ENCODE peak calls at places on chromosomes 11 and 22, in seven cellular contexts. One of them, this sample, is unnamed.

GRCh38 chr22:30408388-30409101 is 11.7 kb downstream of the SEC14L2 start:
- DNase-seq in HCT116: no peak
- DNase-seq in K562: no peak
- DNase-seq in fibroblast of lung: peak
- DNase-seq in neural progenitor cell: no peak
- DNase-seq in GM23338: no peak
- DNase-seq in H1: no peak
- DNase-seq in this sample: peak

GRCh38 chr11:65781962-65782815 is 1.4 kb upstream of the AP5B1 start:
- DNase-seq in HCT116: no peak
- DNase-seq in K562: no peak
- DNase-seq in fibroblast of lung: no peak
- DNase-seq in neural progenitor cell: no peak
- DNase-seq in GM23338: no peak
- DNase-seq in H1: no peak
- DNase-seq in this sample: peak

GRCh38 chr11:15327786-15328231 is 213.1 kb downstream of the INSC start:
- DNase-seq in HCT116: peak
- DNase-seq in K562: peak
- DNase-seq in fibroblast of lung: peak
- DNase-seq in neural progenitor cell: peak
- DNase-seq in GM23338: peak
- DNase-seq in H1: peak
- DNase-seq in this sample: peak

GRCh38 chr11:19829109-19829790 is 116.6 kb downstream of the NAV2 start:
- DNase-seq in HCT116: no peak
- DNase-seq in K562: no peak
- DNase-seq in fibroblast of lung: no peak
- DNase-seq in neural progenitor cell: no peak
- DNase-seq in GM23338: no peak
- DNase-seq in H1: no peak
- DNase-seq in this sample: peak

GRCh38 chr11:116519499-116519898 is 253.3 kb downstream of the BUD13 start:
- DNase-seq in HCT116: no peak
- DNase-seq in K562: no peak
- DNase-seq in fibroblast of lung: no peak
- DNase-seq in neural progenitor cell: no peak
- DNase-seq in GM23338: no peak
- DNase-seq in H1: no peak
- DNase-seq in this sample: no peak

GRCh38 chr11:114259124-114259526 is 37.1 kb upstream of the NNMT start:
- DNase-seq in HCT116: no peak
- DNase-seq in K562: no peak
- DNase-seq in fibroblast of lung: no peak
- DNase-seq in neural progenitor cell: no peak
- DNase-seq in GM23338: no peak
- DNase-seq in H1: no peak
- DNase-seq in this sample: no peak

GRCh38 chr11:125489166-125489565 is 6.9 kb downstream of the FEZ1 start:
- DNase-seq in HCT116: no peak
- DNase-seq in K562: no peak
- DNase-seq in fibroblast of lung: no peak
- DNase-seq in neural progenitor cell: no peak
- DNase-seq in GM23338: no peak
- DNase-seq in H1: no peak
- DNase-seq in this sample: no peak

GRCh38 chr11:48006301-48006992 is 26.1 kb downstream of the PTPRJ start:
- DNase-seq in HCT116: no peak
- DNase-seq in K562: peak
- DNase-seq in fibroblast of lung: peak
- DNase-seq in neural progenitor cell: no peak
- DNase-seq in GM23338: no peak
- DNase-seq in H1: no peak
- DNase-seq in this sample: peak

GRCh38 chr11:65857500-65858353 is at the start of gene CFL1:
- DNase-seq in HCT116: peak
- DNase-seq in K562: peak
- DNase-seq in fibroblast of lung: peak
- DNase-seq in neural progenitor cell: peak
- DNase-seq in GM23338: peak
- DNase-seq in H1: peak
- DNase-seq in this sample: peak

DNA sequence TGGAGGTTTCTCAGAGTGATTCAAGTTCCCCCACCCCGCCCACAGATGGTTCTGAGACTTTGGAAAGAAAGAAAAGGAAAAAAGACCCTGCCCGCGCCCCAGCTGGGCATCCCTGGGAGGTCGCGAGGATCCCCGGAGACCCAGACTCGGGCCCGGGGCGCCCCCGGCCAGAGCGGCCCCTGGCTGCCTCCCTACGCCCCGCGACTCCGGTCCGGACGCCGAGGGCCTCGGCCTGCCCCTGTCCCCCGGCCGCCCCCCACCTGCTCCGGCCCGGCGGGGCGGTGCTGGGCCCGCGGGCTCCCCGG is 2.3 kb upstream of the AIFM3 start:
- DNase-seq in HCT116: no peak
- DNase-seq in K562: no peak
- DNase-seq in fibroblast of lung: no peak
- DNase-seq in neural progenitor cell: no peak
- DNase-seq in GM23338: no peak
- DNase-seq in H1: no peak
- DNase-seq in this sample: no peak
- TF ChIP-seq EZH2 in HCT116: no peak
- TF ChIP-seq EZH2 in K562: no peak
- TF ChIP-seq EZH2 in fibroblast of lung: no peak
- TF ChIP-seq EZH2 in neural progenitor cell: no peak
- TF ChIP-seq EZH2 in GM23338: no peak
- TF ChIP-seq EZH2 in H1: no peak
- TF ChIP-seq EZH2 in this sample: no peak

GRCh38 chr22:41914611-41915034 is 251 bp downstream of the SHISA8 start:
- DNase-seq in HCT116: no peak
- DNase-seq in K562: peak
- DNase-seq in fibroblast of lung: no peak
- DNase-seq in neural progenitor cell: peak
- DNase-seq in GM23338: no peak
- DNase-seq in H1: no peak
- DNase-seq in this sample: no peak
- TF ChIP-seq EZH2 in HCT116: no peak
- TF ChIP-seq EZH2 in K562: no peak
- TF ChIP-seq EZH2 in fibroblast of lung: peak
- TF ChIP-seq EZH2 in neural progenitor cell: peak
- TF ChIP-seq EZH2 in GM23338: peak
- TF ChIP-seq EZH2 in H1: peak
- TF ChIP-seq EZH2 in this sample: no peak

DNA sequence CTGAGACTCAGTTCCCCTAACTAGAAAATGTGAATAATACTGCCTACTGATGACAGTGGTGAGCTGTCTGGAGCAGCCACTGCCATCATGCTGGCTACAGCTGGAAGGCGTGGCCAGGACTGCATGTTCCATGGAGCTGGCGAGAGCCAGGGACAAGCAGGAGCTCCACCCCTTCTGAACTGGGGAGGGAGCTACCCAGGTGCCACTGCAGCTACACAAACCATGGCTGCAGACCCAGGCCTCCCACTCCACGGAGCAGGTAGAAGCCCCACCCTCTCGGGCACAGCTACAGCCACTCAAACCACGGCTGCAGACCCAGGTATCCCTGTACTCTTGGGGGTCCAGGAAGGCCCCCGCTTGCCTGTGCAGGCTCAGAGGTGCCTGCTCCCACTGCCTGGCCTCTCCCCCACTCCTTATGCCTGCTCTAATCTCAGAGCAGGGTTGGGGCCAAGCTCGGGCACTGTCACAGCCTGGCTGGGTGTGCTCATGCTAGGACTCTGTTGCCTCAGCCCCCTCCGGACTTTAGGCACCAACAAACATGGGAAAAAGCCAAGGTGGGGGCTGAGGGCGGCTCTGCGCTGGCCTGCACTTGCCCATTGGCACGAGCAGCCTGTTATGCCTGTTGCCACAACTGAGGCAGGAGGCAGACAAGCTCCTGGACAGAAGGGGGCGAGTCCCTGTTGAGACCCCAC is 51.7 kb downstream of the RAB30 start:
- DNase-seq in HCT116: no peak
- DNase-seq in K562: no peak
- DNase-seq in fibroblast of lung: no peak
- DNase-seq in neural progenitor cell: no peak
- DNase-seq in GM23338: peak
- DNase-seq in H1: no peak
- DNase-seq in this sample: no peak
- TF ChIP-seq EZH2 in HCT116: no peak
- TF ChIP-seq EZH2 in K562: no peak
- TF ChIP-seq EZH2 in fibroblast of lung: no peak
- TF ChIP-seq EZH2 in neural progenitor cell: no peak
- TF ChIP-seq EZH2 in GM23338: no peak
- TF ChIP-seq EZH2 in H1: no peak
- TF ChIP-seq EZH2 in this sample: no peak

DNA sequence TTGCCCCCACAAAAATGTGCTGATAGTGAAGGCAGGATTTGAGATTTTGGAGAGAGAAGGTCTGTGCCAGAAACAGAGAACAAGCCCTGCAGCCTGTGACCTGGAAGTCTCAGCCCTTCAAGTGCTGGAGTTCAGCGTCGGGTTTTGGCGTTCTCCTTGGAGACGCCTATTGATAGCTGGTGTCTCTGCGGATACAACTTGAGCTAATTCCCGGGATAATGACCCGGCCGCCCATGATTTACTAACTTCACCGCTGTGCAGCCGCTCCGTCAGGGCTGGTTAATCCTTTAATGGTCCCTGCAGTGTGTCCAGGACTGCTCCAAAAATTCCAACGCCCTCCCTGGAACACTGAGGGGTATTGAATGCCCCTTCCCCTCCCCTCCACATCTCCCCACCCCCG is 76.6 kb downstream of the WT1 start:
- DNase-seq in HCT116: no peak
- DNase-seq in K562: no peak
- DNase-seq in fibroblast of lung: no peak
- DNase-seq in neural progenitor cell: peak
- DNase-seq in GM23338: peak
- DNase-seq in H1: no peak
- DNase-seq in this sample: no peak
- TF ChIP-seq EZH2 in HCT116: no peak
- TF ChIP-seq EZH2 in K562: no peak
- TF ChIP-seq EZH2 in fibroblast of lung: no peak
- TF ChIP-seq EZH2 in neural progenitor cell: no peak
- TF ChIP-seq EZH2 in GM23338: no peak
- TF ChIP-seq EZH2 in H1: no peak
- TF ChIP-seq EZH2 in this sample: no peak